ENCODE peak calls at places on chromosomes 13 and 19, in seven cellular contexts. One of them, this sample, is unnamed.

GRCh38 chr19:38862321-38863059 is 12.7 kb upstream of the HNRNPL start:
- DNase-seq in foreskin fibroblast: peak
- DNase-seq in body of pancreas: peak
- DNase-seq in heart right ventricle: peak
- DNase-seq in ascending aorta: no peak
- DNase-seq in SK-N-SH: peak
- DNase-seq in adrenal gland: peak
- DNase-seq in this sample: peak

GRCh38 chr19:56538761-56539263 is at the start of gene ZFP28:
- DNase-seq in heart right ventricle: peak
- DNase-seq in foreskin fibroblast: no peak
- DNase-seq in SK-N-SH: peak
- DNase-seq in ascending aorta: peak
- DNase-seq in body of pancreas: no peak
- DNase-seq in adrenal gland: peak
- DNase-seq in this sample: no peak

GRCh38 chr19:12918253-12918652 is 840 bp downstream of the SYCE2 start:
- DNase-seq in heart right ventricle: no peak
- DNase-seq in foreskin fibroblast: no peak
- DNase-seq in body of pancreas: no peak
- DNase-seq in adrenal gland: no peak
- DNase-seq in ascending aorta: no peak
- DNase-seq in SK-N-SH: no peak
- DNase-seq in this sample: no peak

GRCh38 chr19:3404324-3405260 is 38.2 kb downstream of the NFIC start:
- DNase-seq in ascending aorta: peak
- DNase-seq in body of pancreas: peak
- DNase-seq in foreskin fibroblast: peak
- DNase-seq in SK-N-SH: peak
- DNase-seq in adrenal gland: peak
- DNase-seq in heart right ventricle: peak
- DNase-seq in this sample: peak

GRCh38 chr13:113351514-113352026 is 12.4 kb downstream of the GRTP1 start:
- DNase-seq in adrenal gland: peak
- DNase-seq in heart right ventricle: no peak
- DNase-seq in body of pancreas: no peak
- DNase-seq in ascending aorta: no peak
- DNase-seq in foreskin fibroblast: peak
- DNase-seq in SK-N-SH: no peak
- DNase-seq in this sample: no peak

GRCh38 chr13:37709318-37709717 is 110.8 kb upstream of the POSTN start:
- DNase-seq in body of pancreas: no peak
- DNase-seq in SK-N-SH: no peak
- DNase-seq in heart right ventricle: no peak
- DNase-seq in adrenal gland: no peak
- DNase-seq in ascending aorta: no peak
- DNase-seq in foreskin fibroblast: no peak
- DNase-seq in this sample: no peak

GRCh38 chr13:113949546-113949945 is 24.3 kb downstream of the C13orf46 start:
- DNase-seq in ascending aorta: no peak
- DNase-seq in SK-N-SH: no peak
- DNase-seq in foreskin fibroblast: no peak
- DNase-seq in body of pancreas: peak
- DNase-seq in heart right ventricle: no peak
- DNase-seq in adrenal gland: no peak
- DNase-seq in this sample: no peak

GRCh38 chr13:113475280-113475679 is 15.2 kb downstream of the DCUN1D2 start:
- DNase-seq in ascending aorta: no peak
- DNase-seq in heart right ventricle: no peak
- DNase-seq in foreskin fibroblast: no peak
- DNase-seq in body of pancreas: no peak
- DNase-seq in SK-N-SH: no peak
- DNase-seq in adrenal gland: no peak
- DNase-seq in this sample: no peak

GRCh38 chr13:96020155-96020575 is 33.0 kb downstream of the UGGT2 start:
- DNase-seq in ascending aorta: no peak
- DNase-seq in adrenal gland: peak
- DNase-seq in heart right ventricle: peak
- DNase-seq in SK-N-SH: peak
- DNase-seq in foreskin fibroblast: peak
- DNase-seq in body of pancreas: peak
- DNase-seq in this sample: no peak

DNA sequence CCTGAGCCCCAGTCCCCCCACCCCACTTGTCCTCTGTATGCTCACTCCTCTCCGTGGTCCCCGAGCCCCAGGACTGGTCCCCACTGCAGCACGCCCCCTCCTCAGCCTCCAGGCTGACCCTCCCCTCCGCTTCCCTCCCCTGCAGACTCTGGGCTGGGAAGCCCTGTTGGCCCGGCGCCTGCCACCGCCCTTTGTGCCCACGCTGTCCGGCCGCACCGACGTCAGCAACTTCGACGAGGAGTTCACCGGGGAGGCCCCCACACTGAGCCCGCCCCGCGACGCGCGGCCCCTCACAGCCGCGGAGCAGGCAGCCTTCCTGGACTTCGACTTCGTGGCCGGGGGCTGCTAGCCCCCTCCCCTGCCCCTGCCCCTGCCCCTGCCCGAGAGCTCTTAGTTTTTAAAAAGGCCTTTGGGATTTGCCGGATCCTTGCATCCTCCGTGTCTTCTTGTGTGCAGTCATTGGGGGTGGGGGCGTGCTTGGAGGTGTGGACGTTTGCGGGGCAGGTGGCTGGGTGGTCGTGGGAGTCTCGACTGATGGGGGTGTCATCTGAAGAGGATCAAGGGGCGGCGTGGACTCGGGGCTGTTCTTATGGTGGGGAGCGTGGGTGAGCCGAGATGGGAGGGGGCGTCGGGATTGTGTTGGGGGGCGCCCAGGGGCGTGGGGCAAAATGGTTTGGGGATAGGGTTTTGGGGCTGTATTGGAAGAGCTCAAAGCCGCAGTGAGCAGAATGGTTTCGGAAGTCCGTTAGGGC is 3.5 kb downstream of the PTGER1 start:
- DNase-seq in body of pancreas: no peak
- DNase-seq in ascending aorta: no peak
- DNase-seq in heart right ventricle: no peak
- DNase-seq in SK-N-SH: peak
- DNase-seq in adrenal gland: no peak
- DNase-seq in foreskin fibroblast: no peak
- DNase-seq in this sample: no peak
- H3K4me3 ChIP-seq in body of pancreas: no peak
- H3K4me3 ChIP-seq in ascending aorta: peak
- H3K4me3 ChIP-seq in heart right ventricle: no peak
- H3K4me3 ChIP-seq in SK-N-SH: no peak
- H3K4me3 ChIP-seq in adrenal gland: no peak
- H3K4me3 ChIP-seq in foreskin fibroblast: no peak
- H3K4me3 ChIP-seq in this sample: no peak

DNA sequence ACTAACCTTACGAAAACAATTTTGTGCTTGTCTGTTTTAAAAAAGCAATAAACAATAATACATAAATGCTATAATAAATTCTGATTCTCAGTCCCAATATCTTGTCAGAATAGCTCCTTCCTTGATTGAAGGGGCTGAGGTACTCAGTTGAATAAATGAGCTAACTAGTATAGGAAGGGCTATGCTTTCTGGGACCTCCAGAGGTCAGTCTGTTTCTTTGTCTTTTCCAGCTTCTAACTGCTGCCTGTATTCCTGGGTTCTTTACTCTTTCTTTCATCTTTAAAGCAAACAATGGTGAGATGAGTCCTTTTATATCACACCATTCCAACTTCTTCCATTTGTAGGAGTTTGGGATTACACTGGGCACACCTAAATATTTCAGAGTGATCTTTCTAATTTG is 1297.0 kb upstream of the ATXN8OS start:
- DNase-seq in adrenal gland: no peak
- DNase-seq in body of pancreas: no peak
- DNase-seq in ascending aorta: no peak
- DNase-seq in foreskin fibroblast: no peak
- DNase-seq in heart right ventricle: no peak
- DNase-seq in SK-N-SH: peak
- DNase-seq in this sample: no peak
- TF ChIP-seq CTCF in adrenal gland: no peak
- TF ChIP-seq CTCF in body of pancreas: no peak
- TF ChIP-seq CTCF in ascending aorta: no peak
- TF ChIP-seq CTCF in foreskin fibroblast: no peak
- TF ChIP-seq CTCF in heart right ventricle: no peak
- TF ChIP-seq CTCF in SK-N-SH: peak
- TF ChIP-seq CTCF in this sample: no peak

DNA sequence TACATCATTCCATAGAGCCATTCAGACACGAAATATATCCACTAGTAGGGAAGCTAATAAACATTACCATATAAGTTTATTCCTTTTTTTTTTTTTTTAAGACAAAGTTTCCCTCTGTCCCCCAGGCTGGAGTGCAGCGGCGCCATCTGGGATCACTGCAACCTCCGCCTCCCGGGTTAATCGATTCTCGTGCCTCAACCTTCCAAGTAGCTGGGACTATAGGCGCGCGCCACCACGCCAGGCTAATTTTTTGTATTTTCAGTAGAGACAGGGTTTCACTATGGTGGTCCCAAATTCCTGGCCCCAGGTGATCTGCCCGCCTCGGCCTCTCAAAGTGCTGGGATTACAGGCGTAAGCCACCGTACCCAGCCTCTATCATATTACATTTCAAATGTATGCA is 612 bp upstream of the ZNF154 start:
- DNase-seq in heart right ventricle: no peak
- DNase-seq in foreskin fibroblast: no peak
- DNase-seq in ascending aorta: no peak
- DNase-seq in body of pancreas: no peak
- DNase-seq in adrenal gland: no peak
- DNase-seq in SK-N-SH: no peak
- DNase-seq in this sample: no peak
- H3K4me3 ChIP-seq in heart right ventricle: no peak
- H3K4me3 ChIP-seq in foreskin fibroblast: peak
- H3K4me3 ChIP-seq in ascending aorta: no peak
- H3K4me3 ChIP-seq in body of pancreas: no peak
- H3K4me3 ChIP-seq in adrenal gland: no peak
- H3K4me3 ChIP-seq in SK-N-SH: no peak
- H3K4me3 ChIP-seq in this sample: no peak

GRCh38 chr19:20278342-20278741 is 111.3 kb downstream of the ZNF486 start:
- DNase-seq in adrenal gland: no peak
- DNase-seq in heart right ventricle: no peak
- DNase-seq in foreskin fibroblast: no peak
- DNase-seq in body of pancreas: peak
- DNase-seq in SK-N-SH: no peak
- DNase-seq in ascending aorta: no peak
- DNase-seq in this sample: no peak
- TF ChIP-seq CTCF in adrenal gland: peak
- TF ChIP-seq CTCF in heart right ventricle: no peak
- TF ChIP-seq CTCF in foreskin fibroblast: no peak
- TF ChIP-seq CTCF in body of pancreas: peak
- TF ChIP-seq CTCF in SK-N-SH: no peak
- TF ChIP-seq CTCF in ascending aorta: no peak
- TF ChIP-seq CTCF in this sample: no peak

DNA sequence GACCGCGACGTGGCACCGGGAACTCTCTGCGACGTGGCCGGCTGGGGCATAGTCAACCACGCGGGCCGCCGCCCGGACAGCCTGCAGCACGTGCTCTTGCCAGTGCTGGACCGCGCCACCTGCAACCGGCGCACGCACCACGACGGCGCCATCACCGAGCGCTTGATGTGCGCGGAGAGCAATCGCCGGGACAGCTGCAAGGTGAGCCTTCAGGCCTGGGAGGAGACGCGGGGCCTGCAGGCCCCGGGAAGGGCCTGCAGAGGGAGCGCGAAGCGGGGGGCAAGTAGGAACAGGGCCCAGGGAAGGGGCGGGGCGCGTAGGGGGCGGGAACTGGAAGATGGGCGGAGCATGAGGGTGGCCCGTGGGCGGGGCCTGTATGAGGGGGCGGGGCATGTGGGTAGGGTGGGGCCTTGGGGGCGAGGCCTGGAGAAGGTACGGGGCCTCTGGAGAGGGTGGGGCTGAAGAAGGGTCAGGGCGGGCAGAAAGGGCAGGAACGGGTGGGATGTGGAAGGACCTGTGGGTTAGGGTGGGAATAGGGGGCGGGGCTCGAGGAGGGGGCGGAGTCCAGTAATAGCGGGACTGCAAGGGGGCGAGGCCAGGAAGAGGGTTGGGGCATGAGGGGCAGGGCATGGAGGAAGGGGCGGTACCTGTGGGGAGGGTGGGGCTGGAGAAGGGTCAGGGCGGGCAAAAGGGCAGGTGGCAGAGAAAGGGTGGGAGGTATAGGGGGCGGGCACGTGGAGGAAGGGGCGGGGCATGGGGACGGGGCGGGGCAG is 2.5 kb downstream of the CFD start:
- DNase-seq in foreskin fibroblast: peak
- DNase-seq in adrenal gland: peak
- DNase-seq in body of pancreas: no peak
- DNase-seq in heart right ventricle: no peak
- DNase-seq in SK-N-SH: peak
- DNase-seq in ascending aorta: no peak
- DNase-seq in this sample: no peak
- H3K4me3 ChIP-seq in foreskin fibroblast: no peak
- H3K4me3 ChIP-seq in adrenal gland: no peak
- H3K4me3 ChIP-seq in body of pancreas: no peak
- H3K4me3 ChIP-seq in heart right ventricle: no peak
- H3K4me3 ChIP-seq in SK-N-SH: no peak
- H3K4me3 ChIP-seq in ascending aorta: peak
- H3K4me3 ChIP-seq in this sample: no peak

This sample was measured in BJ.